ENCODE peak calls at places on chromosomes 1 and 21, in ten cellular contexts. F, P, L, R, G, U, N, Y, K and I are unnamed samples.
A peak's percentile ranks its signal among the peaks of the same experiment; 100 is the strongest.

GRCh38 chr1:57079454-57080157 is 113.8 kb upstream of the C8B start:
- DNase-seq in F (no peak), P (no peak), L (no peak), R (no peak), G (no peak), U (no peak), N (no peak), Y (no peak), K (no peak), I (no peak)

GRCh38 chr1:224114787-224115175 is 870 bp downstream of the FBXO28 start:
- DNase-seq in F (no peak), P (peak; percentile 8), L (no peak), R (no peak), G (no peak), U (peak; percentile 11), N (no peak), Y (no peak), K (no peak), I (no peak)

GRCh38 chr1:100510441-100510840 is 27.5 kb upstream of the GPR88 start:
- DNase-seq in F (no peak), P (no peak), L (no peak), R (no peak), G (no peak), U (no peak), N (no peak), Y (no peak), K (no peak), I (no peak)

GRCh38 chr1:11483581-11484320 is 4.8 kb downstream of the DISP3 start:
- DNase-seq in F (no peak), P (no peak), L (no peak), R (no peak), G (no peak), U (no peak), N (no peak), Y (no peak), K (no peak), I (no peak)

GRCh38 chr1:168243200-168243599 is 17.4 kb downstream of the SFT2D2 start:
- DNase-seq in F (no peak), P (peak; percentile 43), L (no peak), R (peak; percentile 17), G (no peak), U (no peak), N (no peak), Y (no peak), K (no peak), I (no peak)

GRCh38 chr1:89005286-89006151 is 13.1 kb upstream of the KYAT3 start:
- DNase-seq in F (no peak), P (no peak), L (no peak), R (no peak), G (no peak), U (no peak), N (no peak), Y (no peak), K (no peak), I (no peak)

GRCh38 chr21:45074818-45075605 is 632 bp downstream of the ADARB1 start:
- DNase-seq in F (peak; percentile 26), P (peak; percentile 11), L (peak; percentile 58), R (peak; percentile 25), G (no peak), U (peak; percentile 15), N (peak; percentile 27), Y (peak; percentile 50), K (no peak), I (no peak)

GRCh38 chr1:210248341-210248740 is 15.7 kb downstream of the SERTAD4 start:
- DNase-seq in F (no peak), P (peak; percentile 41), L (no peak), R (no peak), G (no peak), U (no peak), N (no peak), Y (no peak), K (no peak), I (no peak)

GRCh38 chr1:14549897-14550635 is 48.4 kb upstream of the KAZN start:
- DNase-seq in F (no peak), P (no peak), L (no peak), R (no peak), G (no peak), U (no peak), N (no peak), Y (no peak), K (no peak), I (no peak)

GRCh38 chr1:28365864-28366263 is 3.7 kb upstream of the PHACTR4 start:
- DNase-seq in F (no peak), P (no peak), L (no peak), R (peak; percentile 73), G (no peak), U (no peak), N (no peak), Y (no peak), K (no peak), I (no peak)

GRCh38 chr1:96541491-96541890 is 180.1 kb upstream of the PTBP2 start:
- DNase-seq in F (no peak), P (no peak), L (no peak), R (no peak), G (no peak), U (no peak), N (no peak), Y (no peak), K (no peak), I (no peak)

GRCh38 chr1:96536576-96536975 is 185.0 kb upstream of the PTBP2 start:
- DNase-seq in F (no peak), P (peak; percentile 54), L (no peak), R (no peak), G (no peak), U (peak; percentile 48), N (no peak), Y (no peak), K (no peak), I (no peak)

GRCh38 chr1:96533820-96534219 is 187.8 kb upstream of the PTBP2 start:
- DNase-seq in F (no peak), P (no peak), L (no peak), R (no peak), G (no peak), U (no peak), N (no peak), Y (no peak), K (no peak), I (no peak)

GRCh38 chr1:96538001-96538649 is 183.5 kb upstream of the PTBP2 start:
- DNase-seq in F (no peak), P (peak; percentile 79), L (no peak), R (no peak), G (peak; percentile 17), U (peak; percentile 97), N (no peak), Y (no peak), K (no peak), I (no peak)

GRCh38 chr1:96538883-96539282 is 182.7 kb upstream of the PTBP2 start:
- DNase-seq in F (no peak), P (peak; percentile 99), L (no peak), R (peak; percentile 31), G (peak; percentile 59), U (peak; percentile 99), N (no peak), Y (no peak), K (no peak), I (no peak)
- H3K4me3 ChIP-seq in F (no peak overlapping the region), P (no peak overlapping the region), L (no peak overlapping the region), R (no peak overlapping the region), G (no peak overlapping the region), U (peak overlapping the region; percentile 17), N (no peak overlapping the region), Y (no peak overlapping the region), K (no peak overlapping the region), I (no peak overlapping the region)

DNA sequence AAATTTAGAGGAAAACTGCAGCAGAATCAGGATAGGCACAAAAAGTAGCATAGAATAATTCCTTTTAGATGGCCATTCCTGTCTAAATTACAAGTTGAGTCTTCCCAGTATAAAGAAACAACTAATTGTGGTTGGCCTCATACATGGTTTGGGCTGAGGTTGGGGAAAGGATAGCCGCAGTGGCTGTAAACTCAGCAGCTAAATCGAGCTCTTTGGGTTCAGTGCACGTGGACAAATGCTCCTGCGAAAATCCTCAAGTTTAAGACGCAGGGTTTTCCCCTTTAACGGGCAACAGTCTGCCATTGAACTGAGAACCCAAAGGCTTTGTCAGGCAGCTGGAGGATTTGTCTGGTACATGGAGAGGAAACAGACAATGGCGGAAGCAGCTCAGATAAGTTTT is 331.9 kb downstream of the TGFB2 start:
- DNase-seq in F (no peak), P (no peak), L (no peak), R (no peak), G (no peak), U (no peak), N (no peak), Y (no peak), K (no peak), I (no peak)
- H3K4me3 ChIP-seq in F (no peak overlapping the region), P (no peak overlapping the region), L (no peak overlapping the region), R (no peak overlapping the region), G (no peak overlapping the region), U (no peak overlapping the region), N (no peak overlapping the region), Y (no peak overlapping the region), K (no peak overlapping the region), I (no peak overlapping the region)

DNA sequence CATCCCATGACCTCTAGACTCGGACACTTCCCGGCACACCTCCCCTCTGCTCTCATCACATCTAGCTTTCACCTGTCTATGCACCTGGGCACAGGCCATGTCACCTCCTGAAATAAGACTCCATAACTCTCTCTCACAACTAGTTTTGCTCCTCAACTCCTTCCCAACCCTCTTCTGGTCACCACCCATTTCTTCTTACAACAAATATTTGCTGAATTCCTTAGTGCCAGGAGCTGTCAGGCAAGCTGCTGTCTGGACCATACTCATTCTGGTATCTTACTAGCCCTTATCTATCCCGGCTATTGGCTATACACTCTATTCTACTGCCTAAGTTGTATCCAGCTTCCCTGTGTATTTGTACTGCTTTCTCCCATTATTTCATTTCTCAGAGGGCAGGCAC is 49.1 kb downstream of the LRRC71 start:
- DNase-seq in F (no peak), P (no peak), L (no peak), R (no peak), G (no peak), U (no peak), N (no peak), Y (no peak), K (no peak), I (no peak)
- H3K4me3 ChIP-seq in F (no peak overlapping the region), P (no peak overlapping the region), L (no peak overlapping the region), R (no peak overlapping the region), G (no peak overlapping the region), U (no peak overlapping the region), N (no peak overlapping the region), Y (no peak overlapping the region), K (no peak overlapping the region), I (no peak overlapping the region)

GRCh38 chr1:206680279-206680678 is 4.4 kb upstream of the MAPKAPK2 start:
- DNase-seq in F (no peak), P (no peak), L (no peak), R (no peak), G (no peak), U (no peak), N (no peak), Y (no peak), K (no peak), I (no peak)
- H3K4me3 ChIP-seq in F (no peak overlapping the region), P (no peak overlapping the region), L (no peak overlapping the region), R (no peak overlapping the region), G (no peak overlapping the region), U (no peak overlapping the region), N (no peak overlapping the region), Y (no peak overlapping the region), K (no peak overlapping the region), I (no peak overlapping the region)